ENCODE peak calls at places on chromosome 14, in five cellular contexts. X, B, M, F and K are unnamed samples.

GRCh38 chr14:105853089-105853906 is 326.9 kb downstream of the TMEM121 start:
- DNase-seq in M (no peak), X (no peak), B (no peak), F (no peak), K (peak)

GRCh38 chr14:51087024-51087423 is 7.9 kb downstream of the TRIM9 start:
- DNase-seq in M (no peak), B (peak), F (no peak), X (no peak), K (no peak)

GRCh38 chr14:105860615-105861580 is 334.5 kb downstream of the TMEM121 start:
- DNase-seq in B (no peak), F (no peak), X (no peak), M (no peak), K (peak)

GRCh38 chr14:104353221-104353920 is 215.0 kb downstream of the KIF26A start:
- DNase-seq in B (no peak), F (no peak), M (no peak), X (peak), K (no peak)

GRCh38 chr14:102913341-102914211 is 8.9 kb upstream of the AMN start:
- DNase-seq in M (no peak), B (no peak), F (no peak), X (no peak), K (no peak)

GRCh38 chr14:76500011-76500410 is 124.1 kb downstream of the ESRRB start:
- DNase-seq in B (peak), M (no peak), X (peak), F (no peak), K (no peak)

GRCh38 chr14:22084393-22085281 is 411.0 kb upstream of the OR4E1 start:
- DNase-seq in X (no peak), M (peak), F (peak), B (peak), K (peak)

GRCh38 chr14:69303086-69303485 is 43.1 kb downstream of the GALNT16 start:
- DNase-seq in F (no peak), X (no peak), M (no peak), B (no peak), K (no peak)

GRCh38 chr14:101972126-101972785 is 7.9 kb downstream of the DYNC1H1 start:
- DNase-seq in F (peak), M (no peak), B (peak), X (peak), K (peak)

GRCh38 chr14:64208981-64209380 is 85.2 kb downstream of the ESR2 start:
- DNase-seq in B (no peak), X (no peak), F (no peak), M (no peak), K (no peak)

GRCh38 chr14:21965042-21965441 is 291.4 kb upstream of the OR4E1 start:
- DNase-seq in X (no peak), B (no peak), F (no peak), M (no peak), K (no peak)

GRCh38 chr14:87617079-87617478 is 375.9 kb downstream of the GALC start:
- DNase-seq in B (no peak), M (no peak), X (no peak), F (no peak), K (no peak)

GRCh38 chr14:40229676-40230075 is 797.4 kb upstream of the FBXO33 start:
- DNase-seq in F (no peak), X (no peak), B (no peak), M (no peak), K (no peak)

GRCh38 chr14:89041245-89041585 is 216.8 kb downstream of the TTC8 start:
- DNase-seq in F (no peak), B (no peak), X (no peak), M (no peak), K (peak)

GRCh38 chr14:51860164-51860835 is at the start of gene GNG2:
- DNase-seq in M (peak), F (peak), X (peak), B (peak), K (peak)

GRCh38 chr14:88198441-88198840 is 124.6 kb downstream of the KCNK10 start:
- DNase-seq in B (no peak), M (no peak), X (no peak), F (no peak), K (no peak)

GRCh38 chr14:61429316-61429715 is 107.9 kb downstream of the PRKCH start:
- DNase-seq in F (no peak), B (no peak), M (no peak), X (no peak), K (no peak)

GRCh38 chr14:102584871-102585869 is 7.3 kb upstream of the RCOR1 start:
- DNase-seq in X (no peak), B (no peak), M (no peak), F (no peak), K (no peak)

GRCh38 chr14:101072070-101072469 is 168.5 kb upstream of the RTL1 start:
- DNase-seq in M (no peak), B (no peak), X (no peak), F (no peak), K (no peak)

GRCh38 chr14:74604157-74604556 is 7.9 kb downstream of the LTBP2 start:
- DNase-seq in B (no peak), X (no peak), F (no peak), M (no peak), K (no peak)

GRCh38 chr14:54935958-54936357 is 33.3 kb upstream of the GCH1 start:
- DNase-seq in M (no peak), F (no peak), B (peak), X (no peak), K (no peak)

GRCh38 chr14:75063013-75063412 is 811 bp downstream of the ACYP1 start:
- DNase-seq in M (no peak), B (no peak), X (no peak), F (no peak), K (no peak)

GRCh38 chr14:24806061-24806678 is 172.2 kb upstream of the GZMB start:
- DNase-seq in X (peak), F (peak), M (peak), B (peak), K (peak)

GRCh38 chr14:67432088-67432564 is 20.2 kb upstream of the PLEK2 start:
- DNase-seq in B (no peak), M (no peak), X (no peak), F (no peak), K (no peak)